ENCODE peak calls at places on chromosome X, in nine cellular contexts. P is occipital lobe; F is SK-N-DZ; Z is head of caudate nucleus; W is T follicular helper cell; C is BJ; L is PC-3; U is iPS-NIHi11; N is activated CD4-positive, alpha-beta T cell treated with anti-CD3 and anti-CD28 coated beads for 4 hours. B is an unnamed sample.

GRCh38 chrX:18440835-18441234 is 15.4 kb downstream of the CDKL5 start:
- DNase-seq in P (no peak), F (no peak), Z (no peak), W (no peak), C (no peak), L (no peak), U (no peak), N (no peak), B (no peak)

GRCh38 chrX:110210417-110211139 is 107.3 kb downstream of the AMMECR1 start:
- DNase-seq in P (no peak), F (no peak), Z (no peak), W (no peak), C (peak), L (peak), U (no peak), N (no peak), B (no peak)

GRCh38 chrX:22033818-22034217 is 1.7 kb downstream of the PHEX start:
- DNase-seq in P (no peak), F (no peak), Z (no peak), W (no peak), C (no peak), L (no peak), U (no peak), N (no peak), B (no peak)

GRCh38 chrX:43813319-43813718 is 68.9 kb downstream of the MAOB start:
- DNase-seq in P (no peak), F (no peak), Z (no peak), W (no peak), C (no peak), L (no peak), U (no peak), N (no peak), B (no peak)

GRCh38 chrX:85627363-85627762 is 247.9 kb upstream of the POF1B start:
- DNase-seq in P (no peak), F (no peak), Z (no peak), W (no peak), C (no peak), L (peak), U (no peak), N (no peak), B (no peak)

GRCh38 chrX:48003367-48003757 is 427 bp downstream of the ZNF182 start:
- DNase-seq in P (no peak), F (no peak), Z (no peak), W (no peak), C (no peak), L (no peak), U (peak), N (no peak), B (no peak)

GRCh38 chrX:17435476-17435875 is 60.5 kb downstream of the NHS start:
- DNase-seq in P (no peak), F (no peak), Z (no peak), W (no peak), C (no peak), L (no peak), U (no peak), N (no peak), B (no peak)

GRCh38 chrX:97672138-97672537 is 788.4 kb downstream of the RPA4 start:
- DNase-seq in P (no peak), F (peak), Z (no peak), W (no peak), C (no peak), L (no peak), U (no peak), N (no peak), B (no peak)

GRCh38 chrX:43654431-43655150 is 1.5 kb upstream of the MAOA start:
- DNase-seq in P (peak), F (peak), Z (peak), W (peak), C (peak), L (peak), U (peak), N (peak), B (peak)

GRCh38 chrX:53211391-53211978 is 13.5 kb downstream of the KDM5C start:
- DNase-seq in P (no peak), F (no peak), Z (peak), W (no peak), C (no peak), L (peak), U (no peak), N (no peak), B (no peak)

GRCh38 chrX:129540725-129541184 is 696 bp downstream of the OCRL start:
- DNase-seq in P (no peak), F (no peak), Z (no peak), W (no peak), C (no peak), L (peak), U (no peak), N (no peak), B (no peak)

GRCh38 chrX:18534949-18535348 is 109.5 kb downstream of the CDKL5 start:
- DNase-seq in P (no peak), F (no peak), Z (no peak), W (no peak), C (no peak), L (no peak), U (no peak), N (no peak), B (no peak)

GRCh38 chrX:74505437-74505836 is 84.1 kb downstream of the SLC16A2 start:
- DNase-seq in P (no peak), F (peak), Z (no peak), W (no peak), C (no peak), L (no peak), U (peak), N (no peak), B (no peak)

GRCh38 chrX:68693481-68694410 is 46.3 kb downstream of the STARD8 start:
- DNase-seq in P (peak), F (peak), Z (peak), W (no peak), C (no peak), L (peak), U (peak), N (no peak), B (no peak)

GRCh38 chrX:14899607-14900006 is 26.4 kb downstream of the MOSPD2 start:
- DNase-seq in P (no peak), F (no peak), Z (no peak), W (no peak), C (no peak), L (peak), U (peak), N (no peak), B (no peak)

GRCh38 chrX:45986971-45987370 is 558.2 kb downstream of the ZNF674 start:
- DNase-seq in P (no peak), F (no peak), Z (no peak), W (no peak), C (no peak), L (peak), U (no peak), N (no peak), B (no peak)

GRCh38 chrX:12984629-12985303 is 9.9 kb downstream of the TMSB4X start:
- DNase-seq in P (no peak), F (no peak), Z (no peak), W (peak), C (no peak), L (peak), U (no peak), N (peak), B (no peak)

GRCh38 chrX:106932492-106932923 is 12.3 kb downstream of the CLDN2 start:
- DNase-seq in P (no peak), F (no peak), Z (no peak), W (no peak), C (no peak), L (peak), U (no peak), N (no peak), B (no peak)

GRCh38 chrX:10098235-10098819 is 58.4 kb upstream of the CLCN4 start:
- DNase-seq in P (no peak), F (no peak), Z (no peak), W (no peak), C (no peak), L (no peak), U (no peak), N (peak), B (no peak)

GRCh38 chrX:40539214-40540142 is 41.3 kb upstream of the ATP6AP2 start:
- DNase-seq in P (no peak), F (peak), Z (peak), W (peak), C (peak), L (no peak), U (peak), N (peak), B (peak)

GRCh38 chrX:109848451-109849050 is 115.5 kb upstream of the ACSL4 start:
- DNase-seq in P (no peak), F (peak), Z (no peak), W (no peak), C (no peak), L (no peak), U (peak), N (no peak), B (no peak)

GRCh38 chrX:31223817-31224216 is 152.0 kb upstream of the FTHL17 start:
- DNase-seq in P (no peak), F (no peak), Z (peak), W (no peak), C (no peak), L (no peak), U (no peak), N (no peak), B (no peak)

GRCh38 chrX:124033821-124034220 is 72.3 kb downstream of the STAG2 start:
- DNase-seq in P (no peak), F (no peak), Z (no peak), W (no peak), C (no peak), L (peak), U (no peak), N (no peak), B (no peak)

GRCh38 chrX:3286196-3286920 is 60.1 kb downstream of the MXRA5 start:
- DNase-seq in P (no peak), F (no peak), Z (no peak), W (no peak), C (peak), L (peak), U (no peak), N (no peak), B (no peak)

GRCh38 chrX:10900585-10901289 is 210.4 kb upstream of the HCCS start:
- DNase-seq in P (no peak), F (peak), Z (no peak), W (no peak), C (no peak), L (peak), U (no peak), N (no peak), B (no peak)

GRCh38 chrX:101931104-101931493 is 728 bp downstream of the ZMAT1 start:
- DNase-seq in P (peak), F (no peak), Z (no peak), W (no peak), C (no peak), L (no peak), U (peak), N (no peak), B (no peak)

GRCh38 chrX:98338544-98338943 is 1454.8 kb downstream of the RPA4 start:
- DNase-seq in P (no peak), F (no peak), Z (no peak), W (no peak), C (no peak), L (no peak), U (no peak), N (no peak), B (no peak)

B was measured in central memory CD8-positive, alpha-beta T cell.